ENCODE peak calls at places on chromosomes 7 and 10, in nine cellular contexts. One of them, this sample, is unnamed.

GRCh38 chr10:32256613-32257437 is 90.1 kb downstream of the EPC1 start:
- DNase-seq in neural crest cell: peak; percentile 59
- DNase-seq in neural progenitor cell: peak; percentile 70
- DNase-seq in Calu3: peak; percentile 57
- DNase-seq in fibroblast of mammary gland: peak; percentile 61
- DNase-seq in IMR-90: peak; percentile 37
- DNase-seq in lower leg skin: peak; percentile 94
- DNase-seq in mesothelial cell of epicardium: no peak
- DNase-seq in AG04450: no peak
- DNase-seq in this sample: no peak

GRCh38 chr7:101538596-101539459 is 90.3 kb downstream of the MYL10 start:
- DNase-seq in Calu3: peak; percentile 63
- DNase-seq in neural progenitor cell: peak; percentile 66
- DNase-seq in fibroblast of mammary gland: peak; percentile 24
- DNase-seq in mesothelial cell of epicardium: peak; percentile 79
- DNase-seq in IMR-90: peak; percentile 37
- DNase-seq in AG04450: no peak
- DNase-seq in lower leg skin: peak; percentile 89
- DNase-seq in neural crest cell: peak; percentile 81
- DNase-seq in this sample: no peak

GRCh38 chr7:140229101-140229525 is 52.3 kb upstream of the KDM7A start:
- DNase-seq in neural crest cell: no peak
- DNase-seq in Calu3: no peak
- DNase-seq in lower leg skin: no peak
- DNase-seq in IMR-90: no peak
- DNase-seq in AG04450: no peak
- DNase-seq in mesothelial cell of epicardium: no peak
- DNase-seq in neural progenitor cell: no peak
- DNase-seq in fibroblast of mammary gland: no peak
- DNase-seq in this sample: no peak

GRCh38 chr7:51645298-51645697 is 328.7 kb upstream of the COBL start:
- DNase-seq in Calu3: no peak
- DNase-seq in AG04450: no peak
- DNase-seq in lower leg skin: no peak
- DNase-seq in neural crest cell: no peak
- DNase-seq in neural progenitor cell: peak; percentile 60
- DNase-seq in IMR-90: no peak
- DNase-seq in fibroblast of mammary gland: no peak
- DNase-seq in mesothelial cell of epicardium: no peak
- DNase-seq in this sample: no peak

GRCh38 chr7:64206903-64207302 is at the start of gene ZNF735:
- DNase-seq in mesothelial cell of epicardium: no peak
- DNase-seq in neural crest cell: no peak
- DNase-seq in fibroblast of mammary gland: no peak
- DNase-seq in IMR-90: no peak
- DNase-seq in lower leg skin: no peak
- DNase-seq in neural progenitor cell: no peak
- DNase-seq in Calu3: no peak
- DNase-seq in AG04450: no peak
- DNase-seq in this sample: no peak

GRCh38 chr10:2953495-2953894 is 113.9 kb upstream of the PFKP start:
- DNase-seq in neural progenitor cell: no peak
- DNase-seq in Calu3: no peak
- DNase-seq in neural crest cell: no peak
- DNase-seq in mesothelial cell of epicardium: no peak
- DNase-seq in fibroblast of mammary gland: peak; percentile 67
- DNase-seq in lower leg skin: no peak
- DNase-seq in IMR-90: no peak
- DNase-seq in AG04450: no peak
- DNase-seq in this sample: no peak

GRCh38 chr7:72492446-72492845 is 80.3 kb upstream of the CALN1 start:
- DNase-seq in IMR-90: no peak
- DNase-seq in neural crest cell: no peak
- DNase-seq in Calu3: no peak
- DNase-seq in mesothelial cell of epicardium: no peak
- DNase-seq in AG04450: no peak
- DNase-seq in neural progenitor cell: no peak
- DNase-seq in fibroblast of mammary gland: no peak
- DNase-seq in lower leg skin: peak; percentile 58
- DNase-seq in this sample: no peak

GRCh38 chr7:135260470-135260869 is 26.8 kb downstream of the STRA8 start:
- DNase-seq in lower leg skin: no peak
- DNase-seq in IMR-90: no peak
- DNase-seq in neural crest cell: no peak
- DNase-seq in AG04450: no peak
- DNase-seq in mesothelial cell of epicardium: no peak
- DNase-seq in neural progenitor cell: no peak
- DNase-seq in Calu3: no peak
- DNase-seq in fibroblast of mammary gland: no peak
- DNase-seq in this sample: no peak

GRCh38 chr10:34641147-34641912 is 173.8 kb downstream of the PARD3 start:
- DNase-seq in neural progenitor cell: no peak
- DNase-seq in IMR-90: no peak
- DNase-seq in Calu3: no peak
- DNase-seq in mesothelial cell of epicardium: no peak
- DNase-seq in lower leg skin: no peak
- DNase-seq in neural crest cell: no peak
- DNase-seq in fibroblast of mammary gland: no peak
- DNase-seq in AG04450: no peak
- DNase-seq in this sample: no peak

GRCh38 chr10:100672199-100672598 is 73.2 kb upstream of the PAX2 start:
- DNase-seq in neural crest cell: no peak
- DNase-seq in Calu3: no peak
- DNase-seq in fibroblast of mammary gland: no peak
- DNase-seq in mesothelial cell of epicardium: no peak
- DNase-seq in neural progenitor cell: no peak
- DNase-seq in AG04450: no peak
- DNase-seq in lower leg skin: no peak
- DNase-seq in IMR-90: no peak
- DNase-seq in this sample: no peak

GRCh38 chr10:100669616-100670015 is 75.8 kb upstream of the PAX2 start:
- DNase-seq in mesothelial cell of epicardium: no peak
- DNase-seq in fibroblast of mammary gland: no peak
- DNase-seq in Calu3: no peak
- DNase-seq in neural crest cell: no peak
- DNase-seq in IMR-90: no peak
- DNase-seq in AG04450: no peak
- DNase-seq in neural progenitor cell: no peak
- DNase-seq in lower leg skin: no peak
- DNase-seq in this sample: no peak

GRCh38 chr10:100668001-100668400 is 77.4 kb upstream of the PAX2 start:
- DNase-seq in Calu3: no peak
- DNase-seq in neural crest cell: no peak
- DNase-seq in mesothelial cell of epicardium: no peak
- DNase-seq in IMR-90: no peak
- DNase-seq in AG04450: no peak
- DNase-seq in neural progenitor cell: no peak
- DNase-seq in lower leg skin: no peak
- DNase-seq in fibroblast of mammary gland: no peak
- DNase-seq in this sample: no peak

GRCh38 chr10:100670368-100670767 is 75.0 kb upstream of the PAX2 start:
- DNase-seq in neural crest cell: no peak
- DNase-seq in mesothelial cell of epicardium: no peak
- DNase-seq in Calu3: no peak
- DNase-seq in AG04450: no peak
- DNase-seq in lower leg skin: no peak
- DNase-seq in IMR-90: no peak
- DNase-seq in fibroblast of mammary gland: no peak
- DNase-seq in neural progenitor cell: no peak
- DNase-seq in this sample: no peak

DNA sequence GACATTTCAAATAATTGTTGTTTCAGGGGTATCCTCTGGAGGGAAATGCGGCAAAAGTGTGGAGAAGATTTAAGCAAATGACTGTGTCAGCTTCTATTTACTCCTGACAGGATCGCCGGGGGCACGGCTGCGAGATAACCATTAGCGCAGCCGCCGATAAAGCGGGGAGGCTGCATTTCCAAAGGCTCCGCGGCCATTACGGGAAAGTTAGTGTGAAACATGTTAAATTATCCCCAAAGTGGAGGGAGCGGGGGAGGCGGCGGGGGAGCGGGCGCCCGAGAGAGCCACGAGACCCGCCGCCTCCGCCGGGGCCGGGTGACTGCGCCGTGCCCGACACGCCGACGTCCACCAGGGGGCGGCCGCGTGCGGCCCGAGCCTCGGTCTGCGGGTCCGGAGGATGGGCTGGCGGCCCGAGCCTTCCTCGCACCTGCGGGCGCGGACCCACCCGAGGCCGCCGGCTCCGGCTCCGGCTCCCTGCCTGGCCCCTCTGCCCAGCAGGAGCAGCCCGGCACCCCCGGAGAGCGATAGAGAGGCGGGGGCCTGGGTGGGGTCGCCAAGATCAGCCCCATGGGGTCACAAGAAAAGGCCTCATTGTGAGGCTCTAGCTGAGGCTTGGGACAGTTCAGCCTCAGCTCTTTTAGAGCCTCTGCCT is 74.4 kb upstream of the PAX2 start:
- DNase-seq in lower leg skin: no peak
- DNase-seq in neural progenitor cell: peak; percentile 71
- DNase-seq in neural crest cell: peak; percentile 57
- DNase-seq in Calu3: peak; percentile 63
- DNase-seq in mesothelial cell of epicardium: peak; percentile 57
- DNase-seq in AG04450: no peak
- DNase-seq in IMR-90: no peak
- DNase-seq in fibroblast of mammary gland: no peak
- DNase-seq in this sample: no peak
- TF ChIP-seq CTCF in lower leg skin: no peak
- TF ChIP-seq CTCF in neural progenitor cell: peak; percentile 87
- TF ChIP-seq CTCF in neural crest cell: peak; percentile 84
- TF ChIP-seq CTCF in Calu3: peak; percentile 72
- TF ChIP-seq CTCF in mesothelial cell of epicardium: peak; percentile 84
- TF ChIP-seq CTCF in AG04450: peak; percentile 45
- TF ChIP-seq CTCF in IMR-90: peak; percentile 63
- TF ChIP-seq CTCF in fibroblast of mammary gland: peak; percentile 20
- TF ChIP-seq CTCF in this sample: peak; percentile 69

DNA sequence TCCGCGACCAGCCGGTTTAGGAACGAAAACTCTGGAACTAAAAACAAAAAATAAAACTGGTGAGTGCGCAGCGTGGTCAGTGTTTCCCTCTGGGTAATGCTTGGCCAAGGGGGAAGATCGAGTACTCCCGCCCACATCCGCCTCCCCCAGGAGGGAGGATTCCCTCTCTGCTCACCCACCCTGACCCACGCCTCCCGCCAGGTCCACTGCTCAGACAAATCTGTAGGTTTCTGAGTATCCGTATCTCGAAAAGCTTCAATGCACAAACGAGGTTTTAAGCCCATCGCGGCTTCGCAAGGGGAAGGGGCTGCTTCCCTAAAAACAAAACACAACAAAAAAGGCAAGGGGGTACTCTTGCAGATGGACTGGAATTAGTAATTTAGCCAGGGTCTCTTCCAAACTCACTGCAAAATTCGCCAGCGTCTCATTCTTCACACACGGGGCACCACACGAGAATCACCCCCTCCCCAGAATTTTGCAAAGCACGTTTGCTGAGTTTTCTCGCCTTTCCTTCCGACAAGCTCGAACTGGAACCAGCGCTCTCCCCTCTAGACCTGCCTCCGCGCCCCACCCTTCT is 75.2 kb downstream of the INSIG1 start:
- DNase-seq in neural crest cell: no peak
- DNase-seq in IMR-90: no peak
- DNase-seq in mesothelial cell of epicardium: no peak
- DNase-seq in lower leg skin: no peak
- DNase-seq in Calu3: no peak
- DNase-seq in AG04450: no peak
- DNase-seq in fibroblast of mammary gland: no peak
- DNase-seq in neural progenitor cell: no peak
- DNase-seq in this sample: no peak
- TF ChIP-seq CTCF in neural crest cell: no peak
- TF ChIP-seq CTCF in IMR-90: no peak
- TF ChIP-seq CTCF in mesothelial cell of epicardium: no peak
- TF ChIP-seq CTCF in lower leg skin: no peak
- TF ChIP-seq CTCF in Calu3: no peak
- TF ChIP-seq CTCF in AG04450: no peak
- TF ChIP-seq CTCF in fibroblast of mammary gland: no peak
- TF ChIP-seq CTCF in neural progenitor cell: no peak
- TF ChIP-seq CTCF in this sample: no peak

GRCh38 chr7:56077681-56078080 is 13.6 kb downstream of the SUMF2 start:
- DNase-seq in fibroblast of mammary gland: no peak
- DNase-seq in AG04450: no peak
- DNase-seq in Calu3: no peak
- DNase-seq in neural progenitor cell: no peak
- DNase-seq in neural crest cell: no peak
- DNase-seq in lower leg skin: no peak
- DNase-seq in mesothelial cell of epicardium: no peak
- DNase-seq in IMR-90: no peak
- DNase-seq in this sample: no peak

GRCh38 chr7:56078196-56078595 is 14.1 kb downstream of the SUMF2 start:
- DNase-seq in IMR-90: no peak
- DNase-seq in AG04450: no peak
- DNase-seq in fibroblast of mammary gland: no peak
- DNase-seq in neural crest cell: no peak
- DNase-seq in Calu3: no peak
- DNase-seq in neural progenitor cell: no peak
- DNase-seq in lower leg skin: no peak
- DNase-seq in mesothelial cell of epicardium: no peak
- DNase-seq in this sample: no peak

GRCh38 chr7:56081626-56082340 is 11.0 kb downstream of the PHKG1 start:
- DNase-seq in mesothelial cell of epicardium: no peak
- DNase-seq in IMR-90: no peak
- DNase-seq in fibroblast of mammary gland: no peak
- DNase-seq in neural crest cell: no peak
- DNase-seq in neural progenitor cell: no peak
- DNase-seq in AG04450: no peak
- DNase-seq in lower leg skin: no peak
- DNase-seq in Calu3: no peak
- DNase-seq in this sample: no peak

GRCh38 chr7:56083150-56083785 is 9.5 kb downstream of the PHKG1 start:
- DNase-seq in mesothelial cell of epicardium: no peak
- DNase-seq in lower leg skin: no peak
- DNase-seq in neural crest cell: no peak
- DNase-seq in fibroblast of mammary gland: no peak
- DNase-seq in IMR-90: no peak
- DNase-seq in Calu3: no peak
- DNase-seq in neural progenitor cell: no peak
- DNase-seq in AG04450: no peak
- DNase-seq in this sample: no peak

GRCh38 chr7:56079450-56080185 is 13.1 kb downstream of the PHKG1 start:
- DNase-seq in lower leg skin: peak; percentile 94
- DNase-seq in AG04450: no peak
- DNase-seq in neural progenitor cell: no peak
- DNase-seq in Calu3: no peak
- DNase-seq in IMR-90: peak; percentile 71
- DNase-seq in neural crest cell: no peak
- DNase-seq in fibroblast of mammary gland: peak; percentile 71
- DNase-seq in mesothelial cell of epicardium: no peak
- DNase-seq in this sample: no peak
- TF ChIP-seq CTCF in lower leg skin: no peak
- TF ChIP-seq CTCF in AG04450: peak; percentile 89
- TF ChIP-seq CTCF in neural progenitor cell: peak; percentile 7
- TF ChIP-seq CTCF in Calu3: no peak
- TF ChIP-seq CTCF in IMR-90: peak; percentile 73
- TF ChIP-seq CTCF in neural crest cell: no peak
- TF ChIP-seq CTCF in fibroblast of mammary gland: peak; percentile 68
- TF ChIP-seq CTCF in mesothelial cell of epicardium: no peak
- TF ChIP-seq CTCF in this sample: no peak

DNA sequence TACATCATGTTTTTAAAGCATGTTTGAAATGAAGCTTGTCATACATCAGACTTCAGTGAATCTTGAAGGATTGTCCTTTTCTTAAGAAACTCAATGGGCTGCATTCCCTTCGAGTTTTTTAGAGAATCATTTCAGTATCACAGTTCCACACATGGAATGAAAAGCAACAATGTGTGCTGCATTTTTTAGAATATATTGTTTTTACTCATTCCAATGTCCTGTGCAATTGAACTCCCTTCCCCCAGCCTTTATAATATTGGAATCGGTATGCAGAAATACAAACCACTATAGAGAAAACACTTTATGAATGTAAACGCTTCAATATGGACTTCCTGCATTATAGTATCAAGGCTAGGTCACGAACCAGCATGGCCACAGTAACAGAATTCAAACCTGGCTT is 634.4 kb downstream of the GATA3 start:
- DNase-seq in neural progenitor cell: no peak
- DNase-seq in neural crest cell: no peak
- DNase-seq in mesothelial cell of epicardium: no peak
- DNase-seq in Calu3: no peak
- DNase-seq in fibroblast of mammary gland: no peak
- DNase-seq in IMR-90: no peak
- DNase-seq in lower leg skin: no peak
- DNase-seq in AG04450: no peak
- DNase-seq in this sample: no peak
- TF ChIP-seq CTCF in neural progenitor cell: no peak
- TF ChIP-seq CTCF in neural crest cell: no peak
- TF ChIP-seq CTCF in mesothelial cell of epicardium: no peak
- TF ChIP-seq CTCF in Calu3: no peak
- TF ChIP-seq CTCF in fibroblast of mammary gland: no peak
- TF ChIP-seq CTCF in IMR-90: no peak
- TF ChIP-seq CTCF in lower leg skin: no peak
- TF ChIP-seq CTCF in AG04450: no peak
- TF ChIP-seq CTCF in this sample: no peak